ENCODE peak calls at places on chromosomes 5 and 9, in four cellular contexts. S, C, X and W are unnamed samples.

GRCh38 chr5:158609729-158610128 is 490.0 kb downstream of the EBF1 start:
- DNase-seq in S (no peak), C (no peak), X (no peak), W (no peak)

GRCh38 chr9:97761879-97762278 is 64.7 kb upstream of the XPA start:
- DNase-seq in S (no peak), C (no peak), X (no peak), W (no peak)

GRCh38 chr5:177592010-177592834 is at the start of gene TMED9:
- DNase-seq in S (peak), C (no peak), X (peak), W (peak)

GRCh38 chr5:65128226-65128625 is 353.5 kb downstream of the ADAMTS6 start:
- DNase-seq in S (no peak), C (no peak), X (no peak), W (peak)

GRCh38 chr9:27468000-27468399 is 56.1 kb upstream of the IFNK start:
- DNase-seq in S (no peak), C (no peak), X (no peak), W (no peak)

GRCh38 chr9:114300846-114301797 is 21.8 kb upstream of the ORM1 start:
- DNase-seq in S (no peak), C (no peak), X (no peak), W (no peak)

GRCh38 chr5:58064799-58065198 is 395.1 kb downstream of the PLK2 start:
- DNase-seq in S (no peak), C (no peak), X (no peak), W (no peak)

GRCh38 chr9:36163049-36163839 is 5.9 kb upstream of the CCIN start:
- DNase-seq in S (peak), C (no peak), X (no peak), W (peak)

GRCh38 chr9:127612993-127613954 is 1.2 kb downstream of the STXBP1 start:
- DNase-seq in S (no peak), C (no peak), X (peak), W (peak)

GRCh38 chr5:135387629-135387960 is 11.4 kb downstream of the MACROH2A1 start:
- DNase-seq in S (no peak), C (no peak), X (no peak), W (no peak)

GRCh38 chr5:33789558-33789957 is 102.2 kb downstream of the ADAMTS12 start:
- DNase-seq in S (no peak), C (no peak), X (no peak), W (no peak)

GRCh38 chr5:32612134-32612888 is 27.0 kb downstream of the SUB1 start:
- DNase-seq in S (no peak), C (no peak), X (no peak), W (no peak)

GRCh38 chr5:178590924-178591423 is 781 bp upstream of the COL23A1 start:
- DNase-seq in S (no peak), C (no peak), X (no peak), W (no peak)

GRCh38 chr9:96383165-96383939 is at the start of gene SLC35D2:
- DNase-seq in S (peak), C (no peak), X (peak), W (peak)

GRCh38 chr9:116475201-116475600 is 211.9 kb upstream of the TRIM32 start:
- DNase-seq in S (no peak), C (no peak), X (no peak), W (no peak)

GRCh38 chr5:111756701-111757581 is at the start of gene NREP:
- DNase-seq in S (peak), C (peak), X (peak), W (peak)

GRCh38 chr9:108622467-108622866 is 233.3 kb downstream of the ACTL7B start:
- DNase-seq in S (no peak), C (no peak), X (no peak), W (no peak)

GRCh38 chr5:10621837-10622236 is 58.0 kb downstream of the ANKRD33B start:
- DNase-seq in S (no peak), C (no peak), X (no peak), W (no peak)

GRCh38 chr5:83151821-83152220 is 74.5 kb downstream of the XRCC4 start:
- DNase-seq in S (no peak), C (no peak), X (no peak), W (no peak)

GRCh38 chr9:77956555-77956954 is 75.1 kb downstream of the GNAQ start:
- DNase-seq in S (no peak), C (no peak), X (no peak), W (no peak)

GRCh38 chr9:82606761-82607382 is 456.1 kb downstream of the RASEF start:
- DNase-seq in S (peak), C (peak), X (no peak), W (peak)

GRCh38 chr5:111582962-111583669 is 70.8 kb upstream of the STARD4 start:
- DNase-seq in S (no peak), C (no peak), X (no peak), W (no peak)

GRCh38 chr9:111866976-111867375 is 29.6 kb upstream of the UGCG start:
- DNase-seq in S (peak), C (no peak), X (peak), W (no peak)

GRCh38 chr9:132798817-132799790 is 79.0 kb downstream of the AK8 start:
- DNase-seq in S (peak), C (no peak), X (peak), W (peak)

GRCh38 chr9:104905153-104905901 is 22.6 kb downstream of the ABCA1 start:
- DNase-seq in S (no peak), C (no peak), X (no peak), W (no peak)

GRCh38 chr5:146751781-146752401 is 126.7 kb downstream of the PPP2R2B start:
- DNase-seq in S (no peak), C (peak), X (no peak), W (no peak)

DNA sequence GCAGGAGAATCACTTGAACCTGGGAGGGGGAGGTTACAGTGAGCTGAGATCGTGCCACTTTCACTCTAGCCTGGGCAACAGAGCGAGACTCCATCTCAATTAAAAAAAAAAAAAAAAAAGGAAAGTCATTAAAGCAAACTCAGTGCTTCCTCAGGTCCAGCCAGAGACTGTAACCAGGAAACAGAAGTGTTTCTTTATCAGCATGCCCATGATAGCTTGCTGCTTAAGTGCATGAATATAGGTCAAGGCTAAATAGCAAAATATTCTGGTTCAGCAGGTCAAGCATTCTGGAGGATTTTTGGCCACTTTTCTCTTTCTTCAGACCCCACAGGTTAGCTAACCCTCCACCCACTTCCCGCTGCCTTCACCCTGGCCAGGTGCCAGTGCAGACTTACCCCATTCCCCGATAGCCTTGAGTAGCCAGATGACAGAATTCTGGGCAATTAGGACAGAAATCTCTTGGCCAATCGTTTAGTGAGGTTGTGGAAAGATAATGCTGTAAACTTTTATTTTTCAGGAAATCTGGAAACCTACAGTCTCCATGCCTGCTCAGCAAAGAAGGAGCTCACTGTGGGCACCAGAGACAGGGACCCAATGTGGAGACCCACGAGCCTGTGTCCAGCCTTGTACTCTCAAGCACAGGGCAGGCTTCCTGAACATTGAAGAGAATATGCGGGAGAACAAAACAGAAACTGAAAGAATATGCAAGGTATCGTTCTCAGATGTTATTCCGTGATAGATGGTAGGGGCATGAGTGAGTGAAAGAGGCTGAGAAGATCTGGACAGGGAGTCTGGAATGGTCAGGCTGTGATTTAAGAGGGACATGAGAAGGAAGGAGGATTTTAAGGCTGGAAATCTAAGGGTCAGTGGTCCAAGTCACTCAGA is 4.2 kb upstream of the UGT3A2 start:
- DNase-seq in S (no peak), C (no peak), X (no peak), W (no peak)
- TF ChIP-seq CBFB in S (no peak), C (no peak), X (no peak), W (no peak)

DNA sequence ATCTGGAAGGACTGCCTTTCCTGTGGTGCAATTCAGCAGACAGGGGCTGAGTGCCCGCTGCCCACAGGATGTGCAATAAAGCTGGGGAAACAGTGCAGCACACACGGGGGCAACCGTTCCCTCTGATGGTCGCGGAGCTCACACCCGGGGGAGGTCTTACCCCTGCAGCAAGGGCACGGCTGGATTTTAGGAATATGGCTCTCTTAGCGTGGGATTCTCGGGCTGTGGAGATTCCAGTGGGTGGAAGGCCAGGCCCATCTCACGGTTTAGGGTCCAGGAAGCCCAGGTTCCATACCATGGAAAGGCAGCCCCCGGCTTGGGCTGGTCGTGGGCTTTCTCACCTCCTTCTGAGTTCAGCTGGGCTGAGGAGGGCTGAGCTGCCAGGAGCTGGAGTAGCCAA is 244.1 kb downstream of the MED10 start:
- DNase-seq in S (no peak), C (no peak), X (no peak), W (no peak)
- TF ChIP-seq CBFB in S (no peak), C (no peak), X (no peak), W (no peak)

DNA sequence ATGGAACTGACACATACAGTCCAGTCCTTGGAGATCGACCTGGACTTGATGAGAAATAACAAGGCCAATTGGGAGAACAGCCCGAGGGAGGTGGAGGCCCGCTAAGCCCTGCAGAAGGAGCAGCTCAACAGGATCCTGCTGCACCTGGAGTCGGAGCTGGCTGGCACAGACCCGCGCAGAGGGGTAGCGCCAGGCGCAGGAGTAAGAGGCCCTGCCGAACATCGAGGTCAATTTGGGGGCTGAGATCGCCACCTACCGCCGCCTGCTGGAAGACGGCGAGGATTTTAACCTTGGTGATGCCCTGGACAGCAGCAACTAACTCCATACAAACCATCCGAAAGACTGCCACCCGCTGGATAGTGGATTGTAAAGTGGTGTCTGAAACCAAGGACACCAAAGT is 1610.1 kb upstream of the ACO1 start:
- DNase-seq in S (peak), C (no peak), X (no peak), W (peak)
- TF ChIP-seq CBFB in S (no peak), C (no peak), X (no peak), W (no peak)

DNA sequence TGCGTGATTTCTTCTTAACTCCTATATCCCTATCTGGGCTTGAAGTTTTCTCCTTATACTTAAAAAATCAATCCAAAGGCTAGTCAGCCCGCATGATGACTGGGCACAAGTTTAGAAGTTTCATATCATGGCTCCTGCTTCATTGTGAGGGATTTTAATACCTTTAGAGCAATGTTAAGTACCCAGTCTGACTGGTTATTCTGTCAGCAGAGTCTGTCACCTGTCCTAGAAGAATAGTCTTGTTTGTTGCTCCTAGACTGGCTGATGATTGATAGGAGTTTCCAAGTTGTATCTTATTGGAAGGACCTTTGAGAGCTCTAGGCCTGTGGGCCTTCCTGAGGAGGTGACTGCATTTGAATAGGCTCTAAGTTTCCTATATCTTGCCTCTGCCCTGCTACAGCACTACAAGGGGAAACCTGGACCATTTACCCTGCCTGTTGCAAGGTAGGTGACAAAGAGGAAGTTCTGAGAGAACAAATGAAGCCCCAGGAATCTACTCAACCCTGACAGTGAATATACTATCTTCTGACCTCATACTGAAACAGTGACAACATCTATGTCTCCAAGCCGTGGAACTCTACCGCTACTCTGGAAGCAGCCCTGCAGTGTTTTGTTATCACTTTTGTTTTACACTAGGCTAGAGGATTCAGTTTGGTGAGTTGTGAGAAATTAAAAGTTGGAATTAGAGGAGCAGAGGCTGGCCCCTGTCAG is 66.5 kb downstream of the F2RL2 start:
- DNase-seq in S (no peak), C (peak), X (no peak), W (no peak)
- TF ChIP-seq CBFB in S (no peak), C (no peak), X (no peak), W (no peak)

DNA sequence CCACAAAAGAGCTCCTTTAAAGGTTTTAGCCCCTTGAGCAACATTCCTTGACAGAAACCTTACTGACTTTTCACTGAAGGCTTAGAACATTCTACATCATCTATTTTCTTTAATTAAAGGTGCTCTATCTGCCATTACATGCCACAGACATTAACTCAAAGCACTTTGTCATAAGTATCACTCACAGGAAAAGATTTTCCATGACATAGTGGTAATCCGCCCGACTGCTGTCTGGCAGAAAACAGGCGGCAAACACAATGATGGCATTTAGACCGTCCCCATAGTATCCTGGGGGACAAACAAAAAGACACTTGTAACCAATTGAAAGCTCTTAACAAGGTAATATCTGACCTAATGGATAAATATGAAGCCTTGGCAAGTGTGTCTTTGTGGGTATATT is 126.2 kb upstream of the PCA3 start:
- DNase-seq in S (no peak), C (no peak), X (no peak), W (no peak)
- TF ChIP-seq CBFB in S (no peak), C (no peak), X (no peak), W (no peak)

GRCh38 chr9:90611121-90611520 is 31.5 kb downstream of the DIRAS2 start:
- DNase-seq in S (no peak), C (no peak), X (no peak), W (no peak)

GRCh38 chr9:90612957-90613356 is 29.7 kb downstream of the DIRAS2 start:
- DNase-seq in S (no peak), C (no peak), X (no peak), W (no peak)

GRCh38 chr9:90611568-90611967 is 31.1 kb downstream of the DIRAS2 start:
- DNase-seq in S (no peak), C (no peak), X (no peak), W (no peak)

GRCh38 chr9:90616806-90617205 is 25.8 kb downstream of the DIRAS2 start:
- DNase-seq in S (no peak), C (no peak), X (no peak), W (no peak)

DNA sequence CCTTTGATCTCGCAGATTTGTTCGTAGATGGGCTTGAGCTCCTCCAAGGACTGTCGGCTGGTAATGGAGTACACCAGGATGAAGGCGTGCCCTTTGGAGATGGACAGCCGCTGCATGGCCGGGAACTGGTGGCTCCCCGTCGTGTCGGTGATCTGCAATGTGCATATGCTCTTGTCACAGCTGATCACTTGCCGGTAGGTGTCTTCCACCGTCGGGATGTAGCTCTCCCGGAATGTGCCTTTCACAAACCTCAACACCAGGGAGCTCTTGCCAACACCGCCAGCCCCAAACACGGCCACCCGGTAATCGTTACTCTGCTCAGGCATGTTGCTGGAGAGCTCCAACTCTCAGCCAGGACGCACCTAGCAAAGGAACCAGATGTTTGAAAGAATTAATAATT is 29.1 kb downstream of the DIRAS2 start:
- DNase-seq in S (no peak), C (no peak), X (no peak), W (peak)
- TF ChIP-seq CBFB in S (no peak), C (no peak), X (no peak), W (no peak)

GRCh38 chr9:98833090-98833956 is 25.9 kb downstream of the GALNT12 start:
- DNase-seq in S (no peak), C (no peak), X (peak), W (no peak)
- TF ChIP-seq CBFB in S (no peak), C (no peak), X (no peak), W (no peak)

GRCh38 chr9:123663529-123663928 is 266.4 kb downstream of the DENND1A start:
- DNase-seq in S (no peak), C (no peak), X (no peak), W (no peak)

GRCh38 chr9:123669355-123669754 is 260.6 kb downstream of the DENND1A start:
- DNase-seq in S (no peak), C (no peak), X (no peak), W (no peak)
- TF ChIP-seq CBFB in S (no peak), C (no peak), X (no peak), W (no peak)

GRCh38 chr5:181215997-181216982 is 6.8 kb upstream of the TRIM41 start:
- DNase-seq in S (no peak), C (peak), X (no peak), W (peak)
- TF ChIP-seq CBFB in S (no peak), C (no peak), X (no peak), W (no peak)

GRCh38 chr9:91744114-91744513 is 205.9 kb downstream of the ROR2 start:
- DNase-seq in S (no peak), C (no peak), X (no peak), W (no peak)

GRCh38 chr9:91736311-91736710 is 213.7 kb downstream of the ROR2 start:
- DNase-seq in S (no peak), C (no peak), X (no peak), W (no peak)

GRCh38 chr9:91741529-91741928 is 208.5 kb downstream of the ROR2 start:
- DNase-seq in S (no peak), C (no peak), X (no peak), W (no peak)

GRCh38 chr9:91736898-91737601 is 213.0 kb downstream of the ROR2 start:
- DNase-seq in S (no peak), C (no peak), X (no peak), W (no peak)

DNA sequence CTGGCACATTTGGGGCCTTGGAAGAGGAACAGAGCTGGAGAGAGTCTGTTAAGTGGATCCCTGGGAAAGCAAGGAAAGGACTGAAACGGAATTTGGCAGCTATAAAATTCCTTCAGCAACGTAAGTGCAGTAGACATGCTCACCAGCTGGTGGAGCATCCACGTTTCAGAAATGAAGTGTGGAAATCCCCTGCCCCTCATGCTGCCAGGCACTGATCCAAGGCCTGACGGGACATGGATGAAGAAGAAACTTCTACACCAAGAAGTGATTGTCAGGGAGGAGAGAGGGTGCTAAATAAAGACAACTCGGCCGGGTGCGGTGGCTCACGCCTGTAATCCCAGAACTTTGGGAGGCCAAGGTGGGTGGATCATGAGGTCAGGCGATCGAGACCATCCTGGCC is 209.3 kb downstream of the ROR2 start:
- DNase-seq in S (no peak), C (no peak), X (no peak), W (no peak)
- TF ChIP-seq CBFB in S (no peak), C (no peak), X (no peak), W (no peak)